ENCODE peak calls at places on chromosomes 2 and 18, in nine cellular contexts. O is GM20000, P is left ventricle myocardium inferior, M is mucosa of descending colon, N is H9, S is foreskin keratinocyte, T is GM13977, R is endothelial cell, L is mesothelial cell of epicardium. J is an unnamed sample.

GRCh38 chr2:239691720-239692119 is 290.9 kb upstream of the HDAC4 start:
- DNase-seq in O (no peak), P (no peak), M (no peak), N (no peak), S (no peak), T (no peak), R (no peak), L (peak; percentile 31), J (no peak)

GRCh38 chr18:35376393-35376741 is 770 bp downstream of the ZNF396 start:
- DNase-seq in O (peak; percentile 70), P (peak; percentile 22), M (peak; percentile 62), N (peak; percentile 61), S (no peak), T (peak; percentile 62), R (peak; percentile 25), L (no peak), J (no peak)

GRCh38 chr2:102235491-102235890 is 48.7 kb downstream of the IL1RL2 start:
- DNase-seq in O (no peak), P (no peak), M (no peak), N (peak; percentile 55), S (no peak), T (no peak), R (peak; percentile 31), L (no peak), J (no peak)

GRCh38 chr2:64594563-64594989 is 59.1 kb downstream of the SERTAD2 start:
- DNase-seq in O (no peak), P (no peak), M (no peak), N (no peak), S (peak; percentile 82), T (no peak), R (no peak), L (no peak), J (no peak)

GRCh38 chr18:46621871-46622270 is 35.1 kb downstream of the LOXHD1 start:
- DNase-seq in O (no peak), P (no peak), M (no peak), N (no peak), S (no peak), T (no peak), R (no peak), L (no peak), J (no peak)

GRCh38 chr2:29064746-29065478 is 9.4 kb downstream of the PCARE start:
- DNase-seq in O (no peak), P (no peak), M (no peak), N (no peak), S (no peak), T (no peak), R (no peak), L (peak; percentile 37), J (no peak)

GRCh38 chr2:42969231-42970150 is 177.1 kb upstream of the HAAO start:
- DNase-seq in O (no peak), P (no peak), M (peak; percentile 27), N (no peak), S (peak; percentile 58), T (no peak), R (no peak), L (no peak), J (no peak)

GRCh38 chr2:241859436-241860183 is 916 bp upstream of the PDCD1 start:
- DNase-seq in O (peak; percentile 88), P (peak; percentile 68), M (peak; percentile 51), N (no peak), S (no peak), T (peak; percentile 92), R (peak; percentile 12), L (no peak), J (no peak)

GRCh38 chr18:5542393-5543035 is 1.3 kb downstream of the EPB41L3 start:
- DNase-seq in O (no peak), P (no peak), M (peak; percentile 36), N (peak; percentile 47), S (no peak), T (no peak), R (peak; percentile 19), L (peak; percentile 52), J (no peak)

DNA sequence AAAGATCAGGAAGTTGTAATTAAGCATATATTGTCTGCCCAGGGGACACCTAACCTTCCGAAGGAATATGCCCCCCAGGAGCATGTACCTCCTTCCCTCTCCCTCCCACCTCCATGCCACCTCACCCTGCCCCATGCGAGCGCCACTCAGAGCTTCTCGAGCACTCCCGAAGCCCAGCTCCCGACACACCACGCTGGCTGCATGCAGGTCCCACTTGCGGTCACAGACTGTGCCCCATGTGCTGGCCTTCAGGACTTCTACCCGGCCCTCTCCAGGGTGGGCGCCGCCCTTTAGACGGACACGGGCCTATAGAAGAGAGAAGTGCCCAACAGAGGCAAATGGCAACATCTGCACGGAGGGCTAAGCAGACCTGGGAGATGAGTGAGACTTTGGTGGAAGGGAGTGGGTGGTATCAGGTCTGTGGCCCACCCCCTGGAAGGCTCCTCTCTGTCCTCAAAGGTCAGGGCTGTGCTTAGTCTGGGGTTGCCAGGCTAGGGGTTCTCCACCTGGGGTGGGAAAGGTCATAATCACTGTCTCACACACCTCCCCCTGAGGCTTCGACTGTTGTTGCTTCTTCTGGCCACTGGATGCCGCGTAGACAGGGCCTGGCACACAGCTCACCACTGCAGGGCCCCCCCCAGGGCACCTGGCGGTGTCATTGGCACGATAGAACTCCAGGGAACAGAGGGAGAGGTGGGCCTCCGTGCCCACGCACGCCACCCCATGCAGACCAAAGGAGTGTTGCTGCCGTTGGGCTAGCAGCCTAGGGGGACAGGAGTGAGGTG is 6.6 kb downstream of the HTRA2 start:
- DNase-seq in O (no peak), P (no peak), M (no peak), N (no peak), S (no peak), T (no peak), R (no peak), L (no peak), J (no peak)
- TF ChIP-seq CTCF in O (no peak), P (no peak), M (no peak), N (no peak), S (peak; percentile 16), T (no peak), R (no peak), L (no peak), J (no peak)

GRCh38 chr2:62787381-62787780 is 81.9 kb downstream of the EHBP1 start:
- DNase-seq in O (peak; percentile 31), P (no peak), M (no peak), N (no peak), S (no peak), T (peak; percentile 29), R (no peak), L (no peak), J (no peak)
- TF ChIP-seq CTCF in O (peak; percentile 10), P (peak; percentile 61), M (no peak), N (no peak), S (peak; percentile 70), T (peak; percentile 40), R (no peak), L (no peak), J (no peak)

DNA sequence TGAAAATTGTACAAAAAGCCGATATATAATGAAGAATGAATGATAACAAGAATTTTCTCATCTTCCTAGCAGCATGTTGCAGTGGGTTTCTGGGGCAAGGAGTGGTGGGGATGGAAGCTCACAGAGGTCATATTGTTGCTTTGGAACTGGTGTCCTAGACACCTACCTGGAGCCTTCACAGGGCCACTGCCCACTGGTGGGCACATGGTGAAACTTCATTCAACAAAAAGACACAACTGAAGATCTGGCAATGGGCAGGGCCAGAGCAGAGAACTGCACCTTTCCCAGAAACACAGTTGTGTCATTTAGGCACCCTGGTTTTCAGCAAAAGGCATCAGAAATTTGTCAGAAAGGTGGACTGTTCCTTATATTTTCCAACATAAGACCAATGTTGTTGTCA is 115.3 kb downstream of the FHOD3 start:
- DNase-seq in O (peak; percentile 10), P (no peak), M (no peak), N (peak; percentile 58), S (no peak), T (no peak), R (peak; percentile 42), L (no peak), J (no peak)
- TF ChIP-seq CTCF in O (no peak), P (peak; percentile 36), M (no peak), N (peak; percentile 69), S (peak; percentile 67), T (peak; percentile 29), R (peak; percentile 71), L (peak; percentile 33), J (peak; percentile 67)

GRCh38 chr2:181573140-181573736 is 83.7 kb downstream of the CERKL start:
- DNase-seq in O (no peak), P (no peak), M (no peak), N (no peak), S (no peak), T (no peak), R (peak; percentile 35), L (no peak), J (no peak)
- TF ChIP-seq CTCF in O (peak; percentile 33), P (peak; percentile 55), M (no peak), N (peak; percentile 70), S (peak; percentile 75), T (peak; percentile 43), R (peak; percentile 73), L (peak; percentile 34), J (peak; percentile 46)

DNA sequence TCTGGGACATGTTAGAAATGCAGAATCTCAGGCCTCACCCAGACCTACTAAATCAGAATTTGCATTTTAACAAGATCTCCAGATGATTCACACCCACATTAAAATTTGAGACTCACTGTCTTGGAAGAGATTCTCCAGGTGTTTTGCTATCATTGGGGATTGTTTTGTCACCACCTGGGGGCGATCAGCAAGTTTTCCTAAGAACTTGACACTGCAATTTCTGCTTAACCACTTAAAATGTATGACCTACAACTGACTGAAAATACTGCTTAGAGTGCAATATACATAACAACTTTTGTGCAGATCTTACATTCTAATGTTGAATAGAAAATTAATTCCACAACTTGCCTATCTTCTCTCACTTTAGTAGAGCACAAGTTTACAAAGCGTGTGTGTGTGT is 18.9 kb upstream of the ITGA4 start:
- DNase-seq in O (no peak), P (no peak), M (no peak), N (peak; percentile 32), S (no peak), T (no peak), R (no peak), L (no peak), J (no peak)
- TF ChIP-seq CTCF in O (peak; percentile 13), P (no peak), M (no peak), N (peak; percentile 64), S (peak; percentile 48), T (no peak), R (no peak), L (no peak), J (peak; percentile 47)